ENCODE peak calls at places on chromosomes 6 and 20, in eight cellular contexts. One of them, this sample, is unnamed.

GRCh38 chr6:169500688-169501087 is 201.1 kb downstream of the WDR27 start:
- DNase-seq in caudate nucleus: no peak
- DNase-seq in nucleus accumbens: no peak
- DNase-seq in AG04450: no peak
- DNase-seq in stimulated activated CD4-positive, alpha-beta T cell treated with anti-CD3 and anti-CD28 coated beads, Interleukin-15, amount 100 ng/mL, for 1 hour: no peak
- DNase-seq in T-helper 2 cell: no peak
- DNase-seq in epithelial cell of esophagus: no peak
- DNase-seq in C1 segment of cervical spinal cord: no peak
- DNase-seq in this sample: no peak

GRCh38 chr20:64229537-64230061 is 25.9 kb upstream of the PCMTD2 start:
- DNase-seq in caudate nucleus: no peak
- DNase-seq in nucleus accumbens: no peak
- DNase-seq in AG04450: no peak
- DNase-seq in stimulated activated CD4-positive, alpha-beta T cell treated with anti-CD3 and anti-CD28 coated beads, Interleukin-15, amount 100 ng/mL, for 1 hour: no peak
- DNase-seq in T-helper 2 cell: no peak
- DNase-seq in epithelial cell of esophagus: peak
- DNase-seq in C1 segment of cervical spinal cord: no peak
- DNase-seq in this sample: no peak

GRCh38 chr6:170182781-170183120 is 108.1 kb downstream of the DLL1 start:
- DNase-seq in caudate nucleus: no peak
- DNase-seq in nucleus accumbens: no peak
- DNase-seq in AG04450: no peak
- DNase-seq in stimulated activated CD4-positive, alpha-beta T cell treated with anti-CD3 and anti-CD28 coated beads, Interleukin-15, amount 100 ng/mL, for 1 hour: no peak
- DNase-seq in T-helper 2 cell: no peak
- DNase-seq in epithelial cell of esophagus: no peak
- DNase-seq in C1 segment of cervical spinal cord: no peak
- DNase-seq in this sample: no peak

GRCh38 chr6:17865243-17865642 is 122.2 kb downstream of the KIF13A start:
- DNase-seq in caudate nucleus: no peak
- DNase-seq in nucleus accumbens: no peak
- DNase-seq in AG04450: no peak
- DNase-seq in stimulated activated CD4-positive, alpha-beta T cell treated with anti-CD3 and anti-CD28 coated beads, Interleukin-15, amount 100 ng/mL, for 1 hour: no peak
- DNase-seq in T-helper 2 cell: no peak
- DNase-seq in epithelial cell of esophagus: peak
- DNase-seq in C1 segment of cervical spinal cord: no peak
- DNase-seq in this sample: peak

GRCh38 chr20:5844063-5844681 is 94.0 kb downstream of the SHLD1 start:
- DNase-seq in caudate nucleus: no peak
- DNase-seq in nucleus accumbens: no peak
- DNase-seq in AG04450: no peak
- DNase-seq in stimulated activated CD4-positive, alpha-beta T cell treated with anti-CD3 and anti-CD28 coated beads, Interleukin-15, amount 100 ng/mL, for 1 hour: peak
- DNase-seq in T-helper 2 cell: peak
- DNase-seq in epithelial cell of esophagus: peak
- DNase-seq in C1 segment of cervical spinal cord: no peak
- DNase-seq in this sample: peak

GRCh38 chr20:34586488-34587163 is 28.1 kb downstream of the MAP1LC3A start:
- DNase-seq in caudate nucleus: no peak
- DNase-seq in nucleus accumbens: no peak
- DNase-seq in AG04450: no peak
- DNase-seq in stimulated activated CD4-positive, alpha-beta T cell treated with anti-CD3 and anti-CD28 coated beads, Interleukin-15, amount 100 ng/mL, for 1 hour: no peak
- DNase-seq in T-helper 2 cell: no peak
- DNase-seq in epithelial cell of esophagus: no peak
- DNase-seq in C1 segment of cervical spinal cord: no peak
- DNase-seq in this sample: no peak

GRCh38 chr6:25889877-25890853 is 16.1 kb upstream of the SLC17A3 start:
- DNase-seq in caudate nucleus: peak
- DNase-seq in nucleus accumbens: peak
- DNase-seq in AG04450: no peak
- DNase-seq in stimulated activated CD4-positive, alpha-beta T cell treated with anti-CD3 and anti-CD28 coated beads, Interleukin-15, amount 100 ng/mL, for 1 hour: no peak
- DNase-seq in T-helper 2 cell: no peak
- DNase-seq in epithelial cell of esophagus: peak
- DNase-seq in C1 segment of cervical spinal cord: no peak
- DNase-seq in this sample: peak

GRCh38 chr6:6723316-6723715 is 134.8 kb downstream of the LY86 start:
- DNase-seq in caudate nucleus: no peak
- DNase-seq in nucleus accumbens: no peak
- DNase-seq in AG04450: no peak
- DNase-seq in stimulated activated CD4-positive, alpha-beta T cell treated with anti-CD3 and anti-CD28 coated beads, Interleukin-15, amount 100 ng/mL, for 1 hour: no peak
- DNase-seq in T-helper 2 cell: no peak
- DNase-seq in epithelial cell of esophagus: no peak
- DNase-seq in C1 segment of cervical spinal cord: no peak
- DNase-seq in this sample: no peak

GRCh38 chr6:119348308-119349040 is 1.1 kb downstream of the MAN1A1 start:
- DNase-seq in caudate nucleus: no peak
- DNase-seq in nucleus accumbens: no peak
- DNase-seq in AG04450: no peak
- DNase-seq in stimulated activated CD4-positive, alpha-beta T cell treated with anti-CD3 and anti-CD28 coated beads, Interleukin-15, amount 100 ng/mL, for 1 hour: peak
- DNase-seq in T-helper 2 cell: peak
- DNase-seq in epithelial cell of esophagus: peak
- DNase-seq in C1 segment of cervical spinal cord: no peak
- DNase-seq in this sample: peak

GRCh38 chr6:158518196-158519127 is 41.4 kb upstream of the TMEM181 start:
- DNase-seq in caudate nucleus: peak
- DNase-seq in nucleus accumbens: peak
- DNase-seq in AG04450: peak
- DNase-seq in stimulated activated CD4-positive, alpha-beta T cell treated with anti-CD3 and anti-CD28 coated beads, Interleukin-15, amount 100 ng/mL, for 1 hour: peak
- DNase-seq in T-helper 2 cell: peak
- DNase-seq in epithelial cell of esophagus: peak
- DNase-seq in C1 segment of cervical spinal cord: peak
- DNase-seq in this sample: peak

GRCh38 chr6:106186172-106186571 is 100.0 kb downstream of the PRDM1 start:
- DNase-seq in caudate nucleus: no peak
- DNase-seq in nucleus accumbens: no peak
- DNase-seq in AG04450: no peak
- DNase-seq in stimulated activated CD4-positive, alpha-beta T cell treated with anti-CD3 and anti-CD28 coated beads, Interleukin-15, amount 100 ng/mL, for 1 hour: no peak
- DNase-seq in T-helper 2 cell: no peak
- DNase-seq in epithelial cell of esophagus: no peak
- DNase-seq in C1 segment of cervical spinal cord: no peak
- DNase-seq in this sample: no peak

GRCh38 chr6:43391448-43392031 is 22.1 kb upstream of the ZNF318 start:
- DNase-seq in caudate nucleus: no peak
- DNase-seq in nucleus accumbens: no peak
- DNase-seq in AG04450: no peak
- DNase-seq in stimulated activated CD4-positive, alpha-beta T cell treated with anti-CD3 and anti-CD28 coated beads, Interleukin-15, amount 100 ng/mL, for 1 hour: no peak
- DNase-seq in T-helper 2 cell: peak
- DNase-seq in epithelial cell of esophagus: no peak
- DNase-seq in C1 segment of cervical spinal cord: no peak
- DNase-seq in this sample: no peak

GRCh38 chr6:40536442-40536841 is 50.7 kb downstream of the LRFN2 start:
- DNase-seq in caudate nucleus: no peak
- DNase-seq in nucleus accumbens: no peak
- DNase-seq in AG04450: no peak
- DNase-seq in stimulated activated CD4-positive, alpha-beta T cell treated with anti-CD3 and anti-CD28 coated beads, Interleukin-15, amount 100 ng/mL, for 1 hour: no peak
- DNase-seq in T-helper 2 cell: no peak
- DNase-seq in epithelial cell of esophagus: no peak
- DNase-seq in C1 segment of cervical spinal cord: no peak
- DNase-seq in this sample: no peak

GRCh38 chr6:154758125-154758524 is 24.9 kb downstream of the SCAF8 start:
- DNase-seq in caudate nucleus: no peak
- DNase-seq in nucleus accumbens: no peak
- DNase-seq in AG04450: no peak
- DNase-seq in stimulated activated CD4-positive, alpha-beta T cell treated with anti-CD3 and anti-CD28 coated beads, Interleukin-15, amount 100 ng/mL, for 1 hour: no peak
- DNase-seq in T-helper 2 cell: no peak
- DNase-seq in epithelial cell of esophagus: peak
- DNase-seq in C1 segment of cervical spinal cord: no peak
- DNase-seq in this sample: no peak

GRCh38 chr6:42450314-42451145 is 1.2 kb downstream of the TRERF1 start:
- DNase-seq in caudate nucleus: no peak
- DNase-seq in nucleus accumbens: no peak
- DNase-seq in AG04450: no peak
- DNase-seq in stimulated activated CD4-positive, alpha-beta T cell treated with anti-CD3 and anti-CD28 coated beads, Interleukin-15, amount 100 ng/mL, for 1 hour: no peak
- DNase-seq in T-helper 2 cell: no peak
- DNase-seq in epithelial cell of esophagus: peak
- DNase-seq in C1 segment of cervical spinal cord: no peak
- DNase-seq in this sample: no peak

GRCh38 chr6:82270791-82271392 is 23.3 kb upstream of the IBTK start:
- DNase-seq in caudate nucleus: no peak
- DNase-seq in nucleus accumbens: no peak
- DNase-seq in AG04450: no peak
- DNase-seq in stimulated activated CD4-positive, alpha-beta T cell treated with anti-CD3 and anti-CD28 coated beads, Interleukin-15, amount 100 ng/mL, for 1 hour: no peak
- DNase-seq in T-helper 2 cell: no peak
- DNase-seq in epithelial cell of esophagus: peak
- DNase-seq in C1 segment of cervical spinal cord: no peak
- DNase-seq in this sample: peak

GRCh38 chr20:58523072-58523681 is 8.0 kb upstream of the APCDD1L start:
- DNase-seq in caudate nucleus: no peak
- DNase-seq in nucleus accumbens: no peak
- DNase-seq in AG04450: no peak
- DNase-seq in stimulated activated CD4-positive, alpha-beta T cell treated with anti-CD3 and anti-CD28 coated beads, Interleukin-15, amount 100 ng/mL, for 1 hour: no peak
- DNase-seq in T-helper 2 cell: no peak
- DNase-seq in epithelial cell of esophagus: no peak
- DNase-seq in C1 segment of cervical spinal cord: no peak
- DNase-seq in this sample: no peak

GRCh38 chr6:129671442-129672344 is 38.3 kb downstream of the ARHGAP18 start:
- DNase-seq in caudate nucleus: no peak
- DNase-seq in nucleus accumbens: no peak
- DNase-seq in AG04450: no peak
- DNase-seq in stimulated activated CD4-positive, alpha-beta T cell treated with anti-CD3 and anti-CD28 coated beads, Interleukin-15, amount 100 ng/mL, for 1 hour: peak
- DNase-seq in T-helper 2 cell: peak
- DNase-seq in epithelial cell of esophagus: no peak
- DNase-seq in C1 segment of cervical spinal cord: no peak
- DNase-seq in this sample: no peak

GRCh38 chr6:113676057-113676456 is 181.1 kb upstream of the MARCKS start:
- DNase-seq in caudate nucleus: no peak
- DNase-seq in nucleus accumbens: no peak
- DNase-seq in AG04450: no peak
- DNase-seq in stimulated activated CD4-positive, alpha-beta T cell treated with anti-CD3 and anti-CD28 coated beads, Interleukin-15, amount 100 ng/mL, for 1 hour: no peak
- DNase-seq in T-helper 2 cell: no peak
- DNase-seq in epithelial cell of esophagus: no peak
- DNase-seq in C1 segment of cervical spinal cord: no peak
- DNase-seq in this sample: no peak

GRCh38 chr6:169778646-169779045 is 27.2 kb downstream of the ERMARD start:
- DNase-seq in caudate nucleus: no peak
- DNase-seq in nucleus accumbens: no peak
- DNase-seq in AG04450: no peak
- DNase-seq in stimulated activated CD4-positive, alpha-beta T cell treated with anti-CD3 and anti-CD28 coated beads, Interleukin-15, amount 100 ng/mL, for 1 hour: no peak
- DNase-seq in T-helper 2 cell: no peak
- DNase-seq in epithelial cell of esophagus: peak
- DNase-seq in C1 segment of cervical spinal cord: no peak
- DNase-seq in this sample: no peak

GRCh38 chr6:150280703-150281102 is 88.1 kb upstream of the IYD start:
- DNase-seq in caudate nucleus: no peak
- DNase-seq in nucleus accumbens: no peak
- DNase-seq in AG04450: no peak
- DNase-seq in stimulated activated CD4-positive, alpha-beta T cell treated with anti-CD3 and anti-CD28 coated beads, Interleukin-15, amount 100 ng/mL, for 1 hour: no peak
- DNase-seq in T-helper 2 cell: no peak
- DNase-seq in epithelial cell of esophagus: no peak
- DNase-seq in C1 segment of cervical spinal cord: no peak
- DNase-seq in this sample: no peak

GRCh38 chr6:73078908-73079610 is 146.2 kb downstream of the KHDC1L start:
- DNase-seq in caudate nucleus: no peak
- DNase-seq in nucleus accumbens: no peak
- DNase-seq in AG04450: no peak
- DNase-seq in stimulated activated CD4-positive, alpha-beta T cell treated with anti-CD3 and anti-CD28 coated beads, Interleukin-15, amount 100 ng/mL, for 1 hour: no peak
- DNase-seq in T-helper 2 cell: no peak
- DNase-seq in epithelial cell of esophagus: no peak
- DNase-seq in C1 segment of cervical spinal cord: no peak
- DNase-seq in this sample: no peak

GRCh38 chr20:56391596-56392281 is at the start of gene AURKA:
- DNase-seq in caudate nucleus: no peak
- DNase-seq in nucleus accumbens: no peak
- DNase-seq in AG04450: no peak
- DNase-seq in stimulated activated CD4-positive, alpha-beta T cell treated with anti-CD3 and anti-CD28 coated beads, Interleukin-15, amount 100 ng/mL, for 1 hour: no peak
- DNase-seq in T-helper 2 cell: no peak
- DNase-seq in epithelial cell of esophagus: no peak
- DNase-seq in C1 segment of cervical spinal cord: no peak
- DNase-seq in this sample: no peak

GRCh38 chr6:166553563-166554271 is 32.8 kb downstream of the RAMACL start:
- DNase-seq in caudate nucleus: no peak
- DNase-seq in nucleus accumbens: no peak
- DNase-seq in AG04450: peak
- DNase-seq in stimulated activated CD4-positive, alpha-beta T cell treated with anti-CD3 and anti-CD28 coated beads, Interleukin-15, amount 100 ng/mL, for 1 hour: no peak
- DNase-seq in T-helper 2 cell: no peak
- DNase-seq in epithelial cell of esophagus: peak
- DNase-seq in C1 segment of cervical spinal cord: no peak
- DNase-seq in this sample: no peak

GRCh38 chr6:131910956-131911355 is 40.2 kb downstream of the CCN2 start:
- DNase-seq in caudate nucleus: no peak
- DNase-seq in nucleus accumbens: no peak
- DNase-seq in AG04450: no peak
- DNase-seq in stimulated activated CD4-positive, alpha-beta T cell treated with anti-CD3 and anti-CD28 coated beads, Interleukin-15, amount 100 ng/mL, for 1 hour: no peak
- DNase-seq in T-helper 2 cell: no peak
- DNase-seq in epithelial cell of esophagus: no peak
- DNase-seq in C1 segment of cervical spinal cord: no peak
- DNase-seq in this sample: no peak

GRCh38 chr6:137171824-137172733 is 1.4 kb downstream of the IL22RA2 start:
- DNase-seq in caudate nucleus: no peak
- DNase-seq in nucleus accumbens: no peak
- DNase-seq in AG04450: no peak
- DNase-seq in stimulated activated CD4-positive, alpha-beta T cell treated with anti-CD3 and anti-CD28 coated beads, Interleukin-15, amount 100 ng/mL, for 1 hour: no peak
- DNase-seq in T-helper 2 cell: no peak
- DNase-seq in epithelial cell of esophagus: no peak
- DNase-seq in C1 segment of cervical spinal cord: no peak
- DNase-seq in this sample: peak

GRCh38 chr6:44025226-44025625 is 102.0 kb downstream of the MRPL14 start:
- DNase-seq in caudate nucleus: no peak
- DNase-seq in nucleus accumbens: no peak
- DNase-seq in AG04450: no peak
- DNase-seq in stimulated activated CD4-positive, alpha-beta T cell treated with anti-CD3 and anti-CD28 coated beads, Interleukin-15, amount 100 ng/mL, for 1 hour: no peak
- DNase-seq in T-helper 2 cell: no peak
- DNase-seq in epithelial cell of esophagus: no peak
- DNase-seq in C1 segment of cervical spinal cord: no peak
- DNase-seq in this sample: no peak

GRCh38 chr6:89146748-89147715 is 1.2 kb downstream of the PM20D2 start:
- DNase-seq in caudate nucleus: no peak
- DNase-seq in nucleus accumbens: no peak
- DNase-seq in AG04450: no peak
- DNase-seq in stimulated activated CD4-positive, alpha-beta T cell treated with anti-CD3 and anti-CD28 coated beads, Interleukin-15, amount 100 ng/mL, for 1 hour: no peak
- DNase-seq in T-helper 2 cell: peak
- DNase-seq in epithelial cell of esophagus: peak
- DNase-seq in C1 segment of cervical spinal cord: no peak
- DNase-seq in this sample: no peak

GRCh38 chr6:28553986-28554881 is 28.6 kb downstream of the GPX5 start:
- DNase-seq in caudate nucleus: no peak
- DNase-seq in nucleus accumbens: no peak
- DNase-seq in AG04450: no peak
- DNase-seq in stimulated activated CD4-positive, alpha-beta T cell treated with anti-CD3 and anti-CD28 coated beads, Interleukin-15, amount 100 ng/mL, for 1 hour: no peak
- DNase-seq in T-helper 2 cell: no peak
- DNase-seq in epithelial cell of esophagus: peak
- DNase-seq in C1 segment of cervical spinal cord: no peak
- DNase-seq in this sample: no peak

GRCh38 chr6:143112084-143112768 is 51.5 kb downstream of the AIG1 start:
- DNase-seq in caudate nucleus: no peak
- DNase-seq in nucleus accumbens: no peak
- DNase-seq in AG04450: no peak
- DNase-seq in stimulated activated CD4-positive, alpha-beta T cell treated with anti-CD3 and anti-CD28 coated beads, Interleukin-15, amount 100 ng/mL, for 1 hour: no peak
- DNase-seq in T-helper 2 cell: no peak
- DNase-seq in epithelial cell of esophagus: no peak
- DNase-seq in C1 segment of cervical spinal cord: no peak
- DNase-seq in this sample: no peak

GRCh38 chr6:112649853-112650252 is 302.7 kb downstream of the RFPL4B start:
- DNase-seq in caudate nucleus: no peak
- DNase-seq in nucleus accumbens: no peak
- DNase-seq in AG04450: no peak
- DNase-seq in stimulated activated CD4-positive, alpha-beta T cell treated with anti-CD3 and anti-CD28 coated beads, Interleukin-15, amount 100 ng/mL, for 1 hour: no peak
- DNase-seq in T-helper 2 cell: no peak
- DNase-seq in epithelial cell of esophagus: no peak
- DNase-seq in C1 segment of cervical spinal cord: no peak
- DNase-seq in this sample: no peak

GRCh38 chr6:144346719-144347446 is 61.7 kb downstream of the UTRN start:
- DNase-seq in caudate nucleus: no peak
- DNase-seq in nucleus accumbens: no peak
- DNase-seq in AG04450: peak
- DNase-seq in stimulated activated CD4-positive, alpha-beta T cell treated with anti-CD3 and anti-CD28 coated beads, Interleukin-15, amount 100 ng/mL, for 1 hour: no peak
- DNase-seq in T-helper 2 cell: no peak
- DNase-seq in epithelial cell of esophagus: peak
- DNase-seq in C1 segment of cervical spinal cord: no peak
- DNase-seq in this sample: peak

GRCh38 chr6:83908813-83909212 is 49.3 kb downstream of the CYB5R4 start:
- DNase-seq in caudate nucleus: no peak
- DNase-seq in nucleus accumbens: no peak
- DNase-seq in AG04450: no peak
- DNase-seq in stimulated activated CD4-positive, alpha-beta T cell treated with anti-CD3 and anti-CD28 coated beads, Interleukin-15, amount 100 ng/mL, for 1 hour: no peak
- DNase-seq in T-helper 2 cell: no peak
- DNase-seq in epithelial cell of esophagus: peak
- DNase-seq in C1 segment of cervical spinal cord: no peak
- DNase-seq in this sample: no peak

GRCh38 chr6:107569456-107569855 is 79.5 kb downstream of the SOBP start:
- DNase-seq in caudate nucleus: no peak
- DNase-seq in nucleus accumbens: no peak
- DNase-seq in AG04450: no peak
- DNase-seq in stimulated activated CD4-positive, alpha-beta T cell treated with anti-CD3 and anti-CD28 coated beads, Interleukin-15, amount 100 ng/mL, for 1 hour: no peak
- DNase-seq in T-helper 2 cell: no peak
- DNase-seq in epithelial cell of esophagus: no peak
- DNase-seq in C1 segment of cervical spinal cord: no peak
- DNase-seq in this sample: no peak

This sample was measured in PC-9.